ENCODE peak calls at places on chromosomes 5 and 9, in six cellular contexts. N is stromal cell of bone marrow, H is AG04450, D is AG09319, R is kidney, I is sciatic nerve. L is an unnamed sample.

GRCh38 chr9:103041961-103042360 is 46.8 kb downstream of the CYLC2 start:
- DNase-seq in H (no peak), D (no peak), R (no peak), N (no peak), I (no peak), L (no peak)

GRCh38 chr9:71763752-71764332 is 4.5 kb downstream of the CEMIP2 start:
- DNase-seq in D (no peak), N (no peak), I (no peak), H (no peak), R (no peak), L (no peak)

GRCh38 chr9:4592325-4592724 is 69.8 kb upstream of the PLPP6 start:
- DNase-seq in N (no peak), D (no peak), I (no peak), H (no peak), R (no peak), L (no peak)

GRCh38 chr9:117307701-117308100 is 107.2 kb downstream of the ASTN2 start:
- DNase-seq in R (no peak), D (no peak), I (no peak), H (no peak), N (no peak), L (no peak)

GRCh38 chr9:19231126-19232035 is 888 bp downstream of the DENND4C start:
- DNase-seq in N (no peak), I (no peak), R (no peak), D (no peak), H (no peak), L (no peak)

GRCh38 chr9:137851516-137852217 is 25.9 kb upstream of the CACNA1B start:
- DNase-seq in R (no peak), N (no peak), H (no peak), I (no peak), D (no peak), L (no peak)

GRCh38 chr9:128716581-128717254 is 7.2 kb downstream of the ZDHHC12 start:
- DNase-seq in R (peak), I (no peak), H (no peak), D (no peak), N (no peak), L (no peak)

GRCh38 chr5:62731011-62731410 is 152.4 kb downstream of the LRRC70 start:
- DNase-seq in H (no peak), I (no peak), N (no peak), D (no peak), R (no peak), L (no peak)

GRCh38 chr5:58380655-58381054 is 79.2 kb downstream of the PLK2 start:
- DNase-seq in N (no peak), R (no peak), H (no peak), D (no peak), I (no peak), L (no peak)

GRCh38 chr5:80438739-80439138 is 30.9 kb downstream of the ZFYVE16 start:
- DNase-seq in I (no peak), D (no peak), H (no peak), R (no peak), N (no peak), L (no peak)

GRCh38 chr5:96509721-96510383 is 76.8 kb upstream of the PCSK1 start:
- DNase-seq in H (peak), N (peak), R (no peak), D (peak), I (no peak), L (peak)

GRCh38 chr5:56567278-56567677 is 248.1 kb upstream of the MAP3K1 start:
- DNase-seq in I (no peak), H (no peak), N (no peak), D (no peak), R (no peak), L (no peak)

GRCh38 chr5:178203670-178204204 is 596 bp upstream of the HNRNPAB start:
- DNase-seq in R (peak), H (no peak), I (no peak), N (no peak), D (no peak), L (no peak)

GRCh38 chr9:79522793-79523192 is 49.0 kb upstream of the TLE4 start:
- DNase-seq in H (no peak), N (no peak), I (no peak), R (no peak), D (no peak), L (no peak)

GRCh38 chr5:600551-601541 is 11.3 kb upstream of the CEP72 start:
- DNase-seq in R (no peak), H (no peak), I (no peak), N (no peak), D (no peak), L (no peak)

GRCh38 chr9:110731437-110732028 is 62.9 kb downstream of the MUSK start:
- DNase-seq in N (no peak), H (no peak), D (no peak), I (no peak), R (no peak), L (no peak)

GRCh38 chr5:77851229-77852067 is 75.3 kb upstream of the TBCA start:
- DNase-seq in H (no peak), R (peak), N (no peak), I (peak), D (no peak), L (no peak)

GRCh38 chr5:174732040-174733020 is 7.9 kb downstream of the MSX2 start:
- DNase-seq in N (no peak), H (no peak), I (no peak), R (no peak), D (no peak), L (no peak)

GRCh38 chr9:76101472-76101871 is 211.0 kb downstream of the PCSK5 start:
- DNase-seq in D (no peak), I (no peak), N (no peak), H (no peak), R (no peak), L (no peak)

GRCh38 chr5:9046756-9047481 is 499.0 kb downstream of the SEMA5A start:
- DNase-seq in H (peak), I (no peak), N (peak), R (no peak), D (peak), L (peak)